ENCODE peak calls at places on chromosomes 6 and 20, in four cellular contexts. One of them, this sample, is unnamed.

GRCh38 chr6:3318226-3318625 is 59.5 kb downstream of the PSMG4 start:
- DNase-seq in AG09319: no peak
- DNase-seq in Peyer's patch: no peak
- DNase-seq in PC-9: no peak
- DNase-seq in this sample: no peak

GRCh38 chr6:40779399-40779798 is 192.2 kb upstream of the LRFN2 start:
- DNase-seq in AG09319: peak; percentile 11
- DNase-seq in Peyer's patch: no peak
- DNase-seq in PC-9: no peak
- DNase-seq in this sample: no peak

GRCh38 chr20:9311132-9311531 is 203.3 kb upstream of the LAMP5 start:
- DNase-seq in AG09319: no peak
- DNase-seq in Peyer's patch: no peak
- DNase-seq in PC-9: no peak
- DNase-seq in this sample: no peak

GRCh38 chr6:15331629-15332241 is 85.9 kb downstream of the JARID2 start:
- DNase-seq in AG09319: no peak
- DNase-seq in Peyer's patch: no peak
- DNase-seq in PC-9: no peak
- DNase-seq in this sample: no peak

GRCh38 chr6:33746036-33746600 is 587 bp downstream of the IP6K3 start:
- DNase-seq in AG09319: no peak
- DNase-seq in Peyer's patch: no peak
- DNase-seq in PC-9: no peak
- DNase-seq in this sample: no peak

GRCh38 chr20:19935842-19936241 is 81.3 kb upstream of the NAA20 start:
- DNase-seq in AG09319: no peak
- DNase-seq in Peyer's patch: no peak
- DNase-seq in PC-9: peak; percentile 79
- DNase-seq in this sample: no peak

GRCh38 chr20:58483470-58483869 is 31.7 kb downstream of the APCDD1L start:
- DNase-seq in AG09319: no peak
- DNase-seq in Peyer's patch: no peak
- DNase-seq in PC-9: no peak
- DNase-seq in this sample: no peak

GRCh38 chr20:54995553-54995952 is 520.2 kb downstream of the DOK5 start:
- DNase-seq in AG09319: no peak
- DNase-seq in Peyer's patch: no peak
- DNase-seq in PC-9: no peak
- DNase-seq in this sample: no peak

GRCh38 chr6:129370268-129370916 is 339.6 kb downstream of the ARHGAP18 start:
- DNase-seq in AG09319: no peak
- DNase-seq in Peyer's patch: peak; percentile 70
- DNase-seq in PC-9: peak; percentile 37
- DNase-seq in this sample: no peak

GRCh38 chr6:12354499-12354898 is 64.3 kb downstream of the EDN1 start:
- DNase-seq in AG09319: no peak
- DNase-seq in Peyer's patch: no peak
- DNase-seq in PC-9: no peak
- DNase-seq in this sample: no peak

GRCh38 chr20:8414611-8415274 is 282.7 kb downstream of the PLCB1 start:
- DNase-seq in AG09319: peak; percentile 49
- DNase-seq in Peyer's patch: no peak
- DNase-seq in PC-9: no peak
- DNase-seq in this sample: no peak

GRCh38 chr6:129485746-129486145 is 224.2 kb downstream of the ARHGAP18 start:
- DNase-seq in AG09319: no peak
- DNase-seq in Peyer's patch: no peak
- DNase-seq in PC-9: no peak
- DNase-seq in this sample: no peak

GRCh38 chr6:168908166-168908565 is 345.5 kb downstream of the THBS2 start:
- DNase-seq in AG09319: no peak
- DNase-seq in Peyer's patch: no peak
- DNase-seq in PC-9: no peak
- DNase-seq in this sample: no peak

GRCh38 chr6:4928426-4928825 is 75.4 kb downstream of the RPP40 start:
- DNase-seq in AG09319: no peak
- DNase-seq in Peyer's patch: no peak
- DNase-seq in PC-9: no peak
- DNase-seq in this sample: no peak

GRCh38 chr6:163415176-163415619 is 680 bp downstream of the QKI start:
- DNase-seq in AG09319: no peak
- DNase-seq in Peyer's patch: peak; percentile 52
- DNase-seq in PC-9: no peak
- DNase-seq in this sample: no peak

GRCh38 chr6:139376054-139376355 is 1.6 kb upstream of the CITED2 start:
- DNase-seq in AG09319: no peak
- DNase-seq in Peyer's patch: no peak
- DNase-seq in PC-9: no peak
- DNase-seq in this sample: no peak

GRCh38 chr20:60131375-60131774 is 173.2 kb downstream of the CDH26 start:
- DNase-seq in AG09319: no peak
- DNase-seq in Peyer's patch: no peak
- DNase-seq in PC-9: no peak
- DNase-seq in this sample: no peak

GRCh38 chr6:149334682-149335160 is 17.2 kb downstream of the TAB2 start:
- DNase-seq in AG09319: peak; percentile 23
- DNase-seq in Peyer's patch: no peak
- DNase-seq in PC-9: peak; percentile 46
- DNase-seq in this sample: no peak

GRCh38 chr6:56766806-56767178 is 124.1 kb upstream of the DST start:
- DNase-seq in AG09319: peak; percentile 32
- DNase-seq in Peyer's patch: no peak
- DNase-seq in PC-9: no peak
- DNase-seq in this sample: no peak

GRCh38 chr6:111129003-111129402 is 41.7 kb downstream of the SLC16A10 start:
- DNase-seq in AG09319: no peak
- DNase-seq in Peyer's patch: no peak
- DNase-seq in PC-9: no peak
- DNase-seq in this sample: no peak

GRCh38 chr20:45440891-45441685 is 25.1 kb downstream of the PIGT start:
- DNase-seq in AG09319: no peak
- DNase-seq in Peyer's patch: no peak
- DNase-seq in PC-9: no peak
- DNase-seq in this sample: no peak

GRCh38 chr20:59010995-59011873 is 4.2 kb upstream of the CTSZ start:
- DNase-seq in AG09319: peak; percentile 73
- DNase-seq in Peyer's patch: peak; percentile 45
- DNase-seq in PC-9: peak; percentile 90
- DNase-seq in this sample: no peak

GRCh38 chr6:51528556-51528955 is 558.9 kb downstream of the PKHD1 start:
- DNase-seq in AG09319: no peak
- DNase-seq in Peyer's patch: no peak
- DNase-seq in PC-9: no peak
- DNase-seq in this sample: no peak

GRCh38 chr20:62358171-62358719 is 8.9 kb downstream of the LAMA5 start:
- DNase-seq in AG09319: no peak
- DNase-seq in Peyer's patch: no peak
- DNase-seq in PC-9: peak; percentile 92
- DNase-seq in this sample: no peak

GRCh38 chr6:41785689-41786450 is 1.6 kb upstream of the TOMM6 start:
- DNase-seq in AG09319: no peak
- DNase-seq in Peyer's patch: no peak
- DNase-seq in PC-9: no peak
- DNase-seq in this sample: no peak

GRCh38 chr6:41789390-41789724 is 1.9 kb downstream of the TOMM6 start:
- DNase-seq in AG09319: no peak
- DNase-seq in Peyer's patch: no peak
- DNase-seq in PC-9: no peak
- DNase-seq in this sample: no peak

GRCh38 chr6:41786451-41787218 is 859 bp upstream of the TOMM6 start:
- DNase-seq in AG09319: peak; percentile 35
- DNase-seq in Peyer's patch: peak; percentile 93
- DNase-seq in PC-9: peak; percentile 88
- DNase-seq in this sample: peak; percentile 81

GRCh38 chr6:41785254-41785653 is 2.2 kb upstream of the TOMM6 start:
- DNase-seq in AG09319: no peak
- DNase-seq in Peyer's patch: no peak
- DNase-seq in PC-9: no peak
- DNase-seq in this sample: no peak

DNA sequence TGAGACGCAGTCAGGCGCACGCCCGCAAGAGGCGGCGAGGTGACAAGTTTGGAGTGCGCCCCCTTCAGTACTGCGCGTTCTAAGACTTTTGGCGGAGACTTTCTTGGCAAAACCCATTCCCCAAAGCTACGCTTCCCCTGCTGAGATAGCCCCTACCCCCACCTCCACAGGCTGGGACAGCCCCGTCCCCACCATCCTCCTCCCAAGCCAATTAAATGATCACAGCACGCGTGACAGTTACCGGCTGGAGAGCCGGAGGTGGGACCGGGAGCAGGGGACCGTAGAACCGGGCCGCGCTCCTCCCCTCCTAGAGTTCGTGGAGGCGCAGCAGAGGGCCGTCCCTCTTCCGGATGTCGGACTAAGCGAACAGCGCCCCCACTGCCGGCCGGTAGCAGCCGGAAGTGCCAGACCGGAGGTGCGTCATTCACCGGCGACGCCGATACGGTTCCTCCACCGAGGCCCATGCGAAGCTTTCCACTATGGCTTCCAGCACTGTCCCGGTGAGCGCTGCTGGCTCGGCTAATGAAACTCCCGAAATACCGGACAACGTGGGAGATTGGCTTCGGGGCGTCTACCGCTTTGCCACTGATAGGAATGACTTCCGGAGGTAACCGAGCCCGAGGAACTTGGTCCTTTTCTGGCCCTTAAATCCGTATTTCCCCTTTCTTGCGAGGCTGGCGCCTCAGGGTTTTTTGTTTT is at the start of gene TOMM6:
- DNase-seq in AG09319: peak; percentile 83
- DNase-seq in Peyer's patch: peak; percentile 98
- DNase-seq in PC-9: peak; percentile 92
- DNase-seq in this sample: peak; percentile 93
- TF ChIP-seq CTCF in AG09319: peak; percentile 75
- TF ChIP-seq CTCF in Peyer's patch: peak; percentile 98
- TF ChIP-seq CTCF in PC-9: peak; percentile 88
- TF ChIP-seq CTCF in this sample: peak; percentile 87

GRCh38 chr20:50133474-50134217 is 19.9 kb downstream of the PEDS1 start:
- DNase-seq in AG09319: no peak
- DNase-seq in Peyer's patch: no peak
- DNase-seq in PC-9: no peak
- DNase-seq in this sample: no peak
- TF ChIP-seq CTCF in AG09319: no peak
- TF ChIP-seq CTCF in Peyer's patch: no peak
- TF ChIP-seq CTCF in PC-9: no peak
- TF ChIP-seq CTCF in this sample: peak; percentile 37

DNA sequence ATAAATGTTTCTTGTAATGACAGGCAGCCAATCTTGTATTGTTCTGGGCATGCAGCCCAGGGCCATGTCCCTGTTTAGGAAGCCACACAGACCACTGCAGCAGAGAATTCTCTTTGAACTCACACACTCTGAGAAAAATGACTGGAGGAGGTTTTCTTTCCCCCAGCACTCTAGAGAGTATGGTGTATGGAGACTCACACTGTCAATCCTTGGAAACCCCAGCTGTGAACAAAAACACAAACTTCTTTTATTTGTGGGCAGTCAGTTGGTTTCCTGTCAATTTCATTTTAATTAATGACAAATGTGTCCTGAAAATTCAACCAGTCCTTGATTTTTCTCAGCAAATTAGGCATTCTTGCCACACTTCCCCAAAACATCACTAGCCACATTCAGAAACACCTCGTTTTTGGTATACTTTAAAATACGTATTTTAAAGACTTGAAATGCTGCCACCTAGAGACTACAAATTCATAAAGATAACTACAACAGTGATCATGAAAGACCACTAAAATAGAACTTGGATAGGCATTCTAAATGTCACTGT is 52.9 kb upstream of the UFL1 start:
- DNase-seq in AG09319: no peak
- DNase-seq in Peyer's patch: no peak
- DNase-seq in PC-9: no peak
- DNase-seq in this sample: no peak
- TF ChIP-seq CTCF in AG09319: no peak
- TF ChIP-seq CTCF in Peyer's patch: no peak
- TF ChIP-seq CTCF in PC-9: peak; percentile 60
- TF ChIP-seq CTCF in this sample: no peak

GRCh38 chr6:43129434-43130194 is 41.5 kb upstream of the SRF start:
- DNase-seq in AG09319: no peak
- DNase-seq in Peyer's patch: peak; percentile 62
- DNase-seq in PC-9: no peak
- DNase-seq in this sample: no peak
- TF ChIP-seq CTCF in AG09319: peak; percentile 92
- TF ChIP-seq CTCF in Peyer's patch: peak; percentile 59
- TF ChIP-seq CTCF in PC-9: peak; percentile 63
- TF ChIP-seq CTCF in this sample: no peak

DNA sequence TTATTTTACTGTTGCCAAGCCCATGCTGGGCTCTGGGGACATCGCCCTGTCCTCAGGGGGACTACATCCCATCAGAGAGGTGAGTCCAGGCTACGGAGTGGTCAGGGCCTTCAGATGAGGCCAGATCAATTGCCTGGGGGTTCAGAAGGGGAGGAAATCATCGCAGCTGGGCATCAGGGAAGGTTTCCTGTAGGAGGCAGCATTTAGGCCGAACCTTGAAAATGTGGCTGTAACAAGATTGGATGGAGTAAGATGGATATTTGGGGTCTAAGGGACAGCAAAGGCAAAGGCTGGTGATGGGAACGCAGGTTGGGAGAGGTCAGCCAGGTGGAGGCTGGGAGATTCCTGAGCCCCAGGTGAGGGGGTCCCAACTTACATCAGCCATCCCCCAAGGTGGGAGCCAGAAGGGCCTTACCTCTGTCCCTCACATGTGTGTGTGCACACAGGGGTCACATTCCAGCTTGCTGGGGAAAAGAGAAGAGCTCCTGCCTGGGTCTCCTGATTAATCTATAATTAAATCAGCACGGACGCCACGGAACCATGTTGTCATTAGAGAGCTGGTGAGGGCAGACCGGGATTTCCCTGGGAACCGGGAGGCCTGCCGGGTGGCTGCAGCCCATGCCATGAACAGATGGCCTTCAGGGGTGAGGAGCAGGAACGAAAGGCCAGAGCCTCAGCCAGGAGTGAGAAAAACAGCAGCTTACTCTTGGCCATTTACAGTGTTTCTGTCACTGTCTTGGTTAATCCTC is 30.5 kb upstream of the DLGAP4 start:
- DNase-seq in AG09319: no peak
- DNase-seq in Peyer's patch: no peak
- DNase-seq in PC-9: no peak
- DNase-seq in this sample: no peak
- TF ChIP-seq CTCF in AG09319: no peak
- TF ChIP-seq CTCF in Peyer's patch: no peak
- TF ChIP-seq CTCF in PC-9: no peak
- TF ChIP-seq CTCF in this sample: no peak